ENCODE peak calls at places on chromosomes 2 and 18, in four cellular contexts. W is astrocyte of the hippocampus, Q is nephron progenitor cell, L is NCI-H510A treated with DMSO at 0.1 percent for 48 hours. K is an unnamed sample.

GRCh38 chr18:78875268-78875997 is 104.2 kb upstream of the SALL3 start:
- DNase-seq in L (peak), Q (peak), W (peak), K (peak)

GRCh38 chr2:231393149-231394131 is 2.1 kb upstream of the B3GNT7 start:
- DNase-seq in L (no peak), W (no peak), Q (no peak), K (peak)

GRCh38 chr2:234488913-234489451 is 7.9 kb downstream of the ARL4C start:
- DNase-seq in Q (no peak), L (no peak), W (peak), K (no peak)

GRCh38 chr18:70132999-70133398 is 72.5 kb downstream of the RTTN start:
- DNase-seq in L (no peak), Q (no peak), W (peak), K (no peak)

GRCh38 chr2:231360401-231360800 is 35.1 kb upstream of the B3GNT7 start:
- DNase-seq in L (no peak), Q (no peak), W (no peak), K (no peak)

GRCh38 chr2:29160184-29160583 is 45.0 kb downstream of the CLIP4 start:
- DNase-seq in W (no peak), L (no peak), Q (no peak), K (no peak)

GRCh38 chr2:158715352-158715751 is 79.8 kb upstream of the DAPL1 start:
- DNase-seq in Q (no peak), L (no peak), W (no peak), K (no peak)

GRCh38 chr2:23694058-23695045 is 232.6 kb downstream of the ATAD2B start:
- DNase-seq in L (no peak), W (no peak), Q (no peak), K (no peak)

GRCh38 chr2:167756427-167756826 is 491.0 kb downstream of the STK39 start:
- DNase-seq in L (no peak), W (peak), Q (no peak), K (peak)

GRCh38 chr2:196169521-196169920 is 1.9 kb downstream of the STK17B start:
- DNase-seq in L (no peak), W (no peak), Q (no peak), K (no peak)

GRCh38 chr2:9693138-9693520 is 62.3 kb upstream of the YWHAQ start:
- DNase-seq in Q (no peak), W (peak), L (no peak), K (no peak)

GRCh38 chr2:85444629-85445028 is 26.1 kb downstream of the SH2D6 start:
- DNase-seq in Q (no peak), L (no peak), W (no peak), K (no peak)

GRCh38 chr2:176187306-176188217 is 906 bp upstream of the HOXD1 start:
- DNase-seq in L (peak), W (no peak), Q (peak), K (peak)

GRCh38 chr2:12714391-12715221 is 2.1 kb upstream of the TRIB2 start:
- DNase-seq in Q (no peak), W (peak), L (no peak), K (no peak)

GRCh38 chr2:151765760-151766159 is 31.5 kb upstream of the NEB start:
- DNase-seq in Q (peak), W (no peak), L (peak), K (peak)

GRCh38 chr2:239856620-239857285 is 168.4 kb downstream of the NDUFA10 start:
- DNase-seq in W (no peak), Q (no peak), L (no peak), K (no peak)

GRCh38 chr2:121285926-121286325 is 924 bp upstream of the TFCP2L1 start:
- DNase-seq in Q (no peak), L (no peak), W (no peak), K (no peak)

GRCh38 chr2:222782201-222782600 is 78.6 kb upstream of the ACSL3 start:
- DNase-seq in L (no peak), W (no peak), Q (no peak), K (no peak)

GRCh38 chr2:98729652-98730051 is 1.3 kb downstream of the MGAT4A start:
- DNase-seq in W (no peak), Q (no peak), L (no peak), K (no peak)

GRCh38 chr2:173407176-173407575 is 52.5 kb downstream of the CDCA7 start:
- DNase-seq in W (no peak), Q (no peak), L (no peak), K (no peak)